ENCODE peak calls at places on chromosomes 16 and 17, in six cellular contexts. Z is H1, I is HepG2, X is GM12892, K is SK-N-SH, S is K562. C is an unnamed sample.

GRCh38 chr16:85187886-85188285 is 75.6 kb upstream of the CIBAR2 start:
- DNase-seq in Z (no peak), K (no peak), S (no peak), I (no peak), X (no peak), C (no peak)

GRCh38 chr17:16419929-16420271 is 4.5 kb downstream of the TRPV2 start:
- DNase-seq in K (no peak), I (no peak), Z (no peak), X (no peak), S (peak), C (no peak)

GRCh38 chr17:75978938-75979704 is at the start of the genes ACOX1 and TEN1:
- DNase-seq in Z (peak), I (peak), K (peak), S (peak), X (peak), C (peak)

GRCh38 chr16:70780546-70780945 is 20.4 kb downstream of the VAC14 start:
- DNase-seq in K (no peak), S (no peak), I (no peak), Z (no peak), X (no peak), C (no peak)

GRCh38 chr16:4273858-4274291 is 1.1 kb upstream of the TFAP4 start:
- DNase-seq in X (peak), Z (peak), S (no peak), K (peak), I (peak), C (no peak)

GRCh38 chr17:74749262-74750038 is 1.0 kb downstream of the NHERF1 start:
- DNase-seq in I (no peak), X (peak), K (peak), Z (no peak), S (peak), C (no peak)

GRCh38 chr16:19274178-19274797 is 11.2 kb upstream of the CLEC19A start:
- DNase-seq in I (no peak), K (no peak), S (no peak), Z (no peak), X (no peak), C (no peak)

GRCh38 chr17:17363638-17364337 is 60.6 kb downstream of the NT5M start:
- DNase-seq in Z (no peak), I (no peak), K (peak), S (no peak), X (no peak), C (no peak)

GRCh38 chr16:24035127-24035842 is 199.5 kb downstream of the PRKCB start:
- DNase-seq in K (no peak), Z (no peak), X (peak), I (no peak), S (peak), C (no peak)

GRCh38 chr17:11901901-11902300 is 95.4 kb downstream of the ZNF18 start:
- DNase-seq in X (no peak), I (no peak), S (no peak), K (no peak), Z (no peak), C (no peak)

GRCh38 chr17:4872786-4873185 is 26.6 kb upstream of the C17orf107 start:
- DNase-seq in Z (no peak), X (no peak), S (no peak), I (no peak), K (peak), C (no peak)

GRCh38 chr16:87765473-87765775 is 362 bp downstream of the KLHDC4 start:
- DNase-seq in S (peak), X (peak), Z (no peak), K (peak), I (no peak), C (peak)

GRCh38 chr17:15092762-15093161 is 172.4 kb downstream of the PMP22 start:
- DNase-seq in X (no peak), I (no peak), Z (no peak), S (no peak), K (no peak), C (no peak)

GRCh38 chr17:17971431-17972125 is 622 bp downstream of the TOM1L2 start:
- DNase-seq in K (peak), S (no peak), X (no peak), I (no peak), Z (no peak), C (no peak)

GRCh38 chr17:42221886-42222745 is 27.8 kb upstream of the GHDC start:
- DNase-seq in S (peak), Z (peak), I (peak), X (peak), K (peak), C (peak)

GRCh38 chr17:78168906-78169793 is 769 bp downstream of the SYNGR2 start:
- DNase-seq in I (no peak), S (peak), X (peak), K (peak), Z (peak), C (no peak)

GRCh38 chr17:68053237-68054030 is 17.9 kb downstream of the KPNA2 start:
- DNase-seq in Z (no peak), X (no peak), I (no peak), K (no peak), S (no peak), C (no peak)

DNA sequence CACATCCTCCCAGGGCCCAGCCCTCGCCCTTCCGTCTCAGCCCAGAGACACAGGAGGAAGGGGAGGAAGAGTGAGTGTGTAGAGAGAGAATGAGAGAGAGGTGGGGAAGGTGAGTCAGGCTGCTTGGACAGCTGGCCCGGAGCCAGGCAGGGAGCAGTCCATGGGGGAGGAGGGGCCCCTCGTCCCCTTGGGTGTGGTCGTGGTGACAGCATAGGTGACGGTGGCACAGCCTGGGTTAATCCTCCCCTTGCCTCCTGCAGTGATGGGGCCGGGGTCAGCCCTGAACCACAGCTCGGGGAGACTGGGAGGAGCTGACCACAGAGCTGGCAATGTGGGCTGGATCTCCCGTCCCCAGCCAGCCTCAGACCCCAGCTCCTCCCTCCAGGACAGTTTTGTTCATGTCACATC is 36.5 kb downstream of the FA2H start:
- DNase-seq in X (no peak), I (no peak), S (peak), Z (no peak), K (peak), C (no peak)
- TF ChIP-seq TAF1 in X (no peak), I (no peak), S (no peak), Z (no peak), K (no peak), C (no peak)

GRCh38 chr16:15708096-15708495 is 58.1 kb downstream of the NDE1 start:
- DNase-seq in K (no peak), I (no peak), X (no peak), S (peak), Z (no peak), C (no peak)
- TF ChIP-seq POLR2AphosphoS5 in K (no peak), I (no peak), X (no peak), S (no peak), Z (no peak), C (no peak)

GRCh38 chr16:2689968-2690830 is 7.9 kb downstream of the KCTD5 start:
- DNase-seq in I (no peak), Z (no peak), S (no peak), X (peak), K (peak), C (peak)

GRCh38 chr16:2691491-2692248 is 9.3 kb downstream of the KCTD5 start:
- DNase-seq in I (no peak), X (peak), Z (no peak), S (no peak), K (peak), C (peak)

GRCh38 chr16:2692948-2693651 is 10.8 kb downstream of the KCTD5 start:
- DNase-seq in K (no peak), X (no peak), S (peak), Z (no peak), I (no peak), C (no peak)

GRCh38 chr16:2690852-2691251 is 8.5 kb downstream of the KCTD5 start:
- DNase-seq in K (peak), X (no peak), S (no peak), I (no peak), Z (no peak), C (no peak)

DNA sequence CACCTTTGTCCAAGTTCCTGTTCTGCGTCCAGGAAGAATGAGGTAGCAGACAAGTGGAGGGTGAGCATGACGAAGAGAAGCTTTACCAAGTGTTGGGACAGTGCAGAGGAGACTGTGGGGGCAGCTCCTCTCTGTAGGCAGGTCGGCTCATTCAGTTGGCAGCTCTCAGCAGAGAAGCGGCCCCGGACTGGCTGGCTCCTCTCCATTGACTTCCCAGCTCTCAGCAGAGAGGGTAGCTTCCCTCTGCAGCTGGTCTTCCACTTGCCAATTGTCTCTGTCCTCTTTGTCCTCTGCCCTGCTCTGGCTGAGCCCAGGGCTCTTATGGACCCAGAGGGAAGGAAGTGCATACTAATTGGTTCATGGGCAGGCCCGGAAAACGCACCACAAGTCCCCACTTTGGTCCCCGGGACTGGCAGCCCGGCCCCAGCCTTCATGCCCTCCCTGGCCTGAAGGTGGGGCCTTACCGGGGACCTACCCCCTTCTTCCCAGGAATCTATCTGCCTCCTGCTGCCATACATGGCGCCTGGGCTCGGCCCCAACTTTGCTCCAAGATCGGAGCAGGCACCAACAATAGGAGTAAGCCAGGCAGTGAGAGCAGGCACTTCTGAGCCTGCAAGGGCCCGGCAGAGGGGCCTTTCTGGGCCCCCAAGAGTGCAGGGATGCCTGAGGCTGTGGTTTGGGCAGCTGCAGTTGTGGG is 10.1 kb downstream of the KCTD5 start:
- DNase-seq in Z (no peak), S (no peak), X (no peak), I (no peak), K (no peak), C (peak)
- TF ChIP-seq TAF1 in Z (no peak), S (no peak), X (no peak), I (no peak), K (no peak), C (no peak)

GRCh38 chr16:1769402-1770300 is 1.7 kb downstream of the NME3 start:
- DNase-seq in S (no peak), I (no peak), X (no peak), Z (no peak), K (no peak), C (no peak)

GRCh38 chr16:1767116-1767994 is 4.0 kb downstream of the NME3 start:
- DNase-seq in S (no peak), K (no peak), Z (no peak), I (no peak), X (no peak), C (no peak)

GRCh38 chr16:1766701-1767100 is 4.6 kb downstream of the NME3 start:
- DNase-seq in S (no peak), X (no peak), I (no peak), K (no peak), Z (no peak), C (no peak)

GRCh38 chr16:1768767-1769401 is 2.5 kb downstream of the NME3 start:
- DNase-seq in I (no peak), K (no peak), Z (no peak), X (no peak), S (no peak), C (no peak)

DNA sequence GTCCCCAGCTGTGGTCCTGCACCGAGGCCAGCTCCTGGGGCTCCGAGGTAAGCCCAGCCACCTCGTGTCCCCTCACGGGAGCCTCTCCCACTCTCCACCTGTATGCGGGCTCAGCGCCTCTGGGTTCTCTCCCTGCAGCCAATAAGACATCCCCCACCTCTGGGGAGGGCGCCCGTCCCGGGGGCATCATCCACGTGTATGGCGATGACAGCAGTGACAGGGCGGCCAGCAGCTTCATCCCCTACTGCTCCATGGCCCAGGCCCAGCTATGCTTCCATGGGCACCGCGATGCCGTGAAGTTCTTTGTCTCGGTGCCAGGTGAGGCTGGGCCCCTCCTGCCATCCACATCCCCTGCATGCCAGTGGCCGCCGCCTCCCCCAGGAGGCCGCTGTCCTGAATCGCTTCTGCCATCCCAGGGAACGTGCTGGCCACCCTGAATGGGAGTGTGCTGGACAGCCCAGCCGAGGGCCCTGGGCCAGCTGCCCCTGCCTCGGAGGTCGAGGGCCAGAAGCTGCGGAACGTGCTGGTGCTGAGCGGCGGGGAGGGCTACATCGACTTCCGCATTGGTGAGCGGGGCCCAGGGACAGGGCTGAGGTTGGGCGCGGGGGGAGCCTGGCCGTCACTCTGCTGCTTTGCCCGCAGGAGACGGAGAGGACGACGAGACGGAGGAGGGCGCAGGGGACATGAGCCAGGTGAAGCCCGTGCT is 3.1 kb downstream of the NME3 start:
- DNase-seq in S (no peak), X (no peak), I (no peak), K (no peak), Z (no peak), C (no peak)
- TF ChIP-seq POLR2AphosphoS5 in S (no peak), X (no peak), I (no peak), K (no peak), Z (no peak), C (no peak)

GRCh38 chr16:17070882-17071592 is 399.7 kb downstream of the XYLT1 start:
- DNase-seq in S (peak), I (no peak), Z (peak), K (no peak), X (peak), C (peak)
- TF ChIP-seq TAF1 in S (no peak), I (no peak), Z (no peak), K (no peak), X (no peak), C (no peak)

DNA sequence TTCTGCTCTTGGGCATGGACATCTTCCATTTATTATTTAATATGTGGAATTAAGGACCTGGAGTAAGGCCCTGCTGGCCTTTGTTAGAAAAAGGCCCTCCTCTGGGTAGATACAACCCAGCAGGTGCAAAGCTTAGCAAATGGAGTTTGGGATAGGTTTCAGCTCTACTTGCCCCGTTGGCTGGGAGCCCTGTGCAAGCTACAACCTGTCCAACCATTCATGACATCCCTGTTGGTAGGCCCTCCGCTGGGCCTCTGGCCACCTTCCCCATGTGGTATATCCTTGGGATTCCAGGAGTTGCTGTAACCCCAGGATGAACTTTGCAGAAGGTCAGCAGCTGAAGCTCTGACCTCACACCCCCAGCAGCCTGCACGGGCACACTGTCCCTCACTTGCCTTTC is 6.4 kb downstream of the NGFR start:
- DNase-seq in S (no peak), Z (no peak), I (peak), X (no peak), K (no peak), C (no peak)
- TF ChIP-seq POLR2AphosphoS5 in S (no peak), Z (no peak), I (no peak), X (no peak), K (no peak), C (no peak)

DNA sequence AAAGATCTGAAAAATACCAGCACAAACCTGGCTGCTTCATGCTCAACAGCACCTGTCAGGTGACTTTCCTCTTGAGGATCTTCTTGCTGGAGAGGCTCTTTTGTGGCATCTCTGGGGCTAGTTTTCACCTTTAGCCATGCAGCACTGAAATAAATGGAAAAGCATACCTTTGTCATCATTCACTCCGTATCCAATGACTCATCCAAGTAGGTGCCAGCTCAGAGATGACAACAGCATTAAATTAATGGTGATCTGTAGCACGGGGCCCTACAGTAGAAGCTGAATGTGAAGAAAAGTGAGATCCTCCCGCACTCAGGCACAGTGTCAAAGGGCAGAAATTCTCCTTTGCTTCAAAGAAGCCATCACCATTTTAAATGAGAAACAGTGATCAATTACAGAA is 32.2 kb downstream of the KIAA0753 start:
- DNase-seq in S (no peak), K (no peak), X (no peak), Z (no peak), I (no peak), C (no peak)
- TF ChIP-seq TAF1 in S (no peak), K (no peak), X (no peak), Z (no peak), I (no peak), C (no peak)

DNA sequence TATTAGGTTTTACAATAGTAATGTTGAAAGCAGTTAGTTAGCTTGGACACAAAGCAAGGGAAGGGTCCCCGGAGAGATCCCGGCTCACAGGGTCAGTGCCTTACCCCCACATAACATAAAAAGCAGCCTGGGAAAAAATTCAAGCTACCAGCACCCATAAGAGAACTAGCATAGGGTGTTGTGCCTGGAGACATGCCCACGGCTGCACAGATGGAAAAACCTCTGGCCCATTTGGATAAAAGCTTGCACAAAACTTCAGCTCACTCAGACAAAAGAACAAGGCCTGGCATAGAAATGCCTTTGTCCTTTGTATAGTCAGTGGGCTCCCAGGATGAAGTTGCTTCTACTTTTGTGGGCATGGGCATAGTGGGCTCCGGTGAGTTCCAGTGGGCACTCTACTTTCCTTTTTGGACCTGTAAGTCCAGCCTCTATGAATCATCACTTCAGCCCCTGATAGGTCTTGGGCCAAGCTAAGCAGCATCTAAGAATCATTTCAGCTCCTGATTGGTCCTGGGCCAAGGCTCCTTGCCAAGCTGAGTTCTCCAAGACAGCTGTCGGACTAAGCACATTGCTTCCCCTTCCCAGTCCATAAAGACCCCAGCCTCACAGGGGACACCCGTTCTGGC is 1.3 kb upstream of the RDM1 start:
- DNase-seq in Z (no peak), S (peak), X (no peak), I (no peak), K (no peak), C (no peak)
- TF ChIP-seq POLR2AphosphoS5 in Z (no peak), S (no peak), X (no peak), I (no peak), K (no peak), C (no peak)

GRCh38 chr17:63329876-63330275 is 116.2 kb downstream of the CYB561 start:
- DNase-seq in X (no peak), S (no peak), K (no peak), Z (no peak), I (no peak), C (no peak)

GRCh38 chr17:63331301-63331700 is 114.8 kb downstream of the CYB561 start:
- DNase-seq in I (no peak), K (no peak), S (no peak), Z (no peak), X (no peak), C (no peak)

GRCh38 chr17:63325885-63326284 is 120.2 kb downstream of the CYB561 start:
- DNase-seq in K (no peak), X (no peak), Z (no peak), S (no peak), I (no peak), C (no peak)
- TF ChIP-seq TAF1 in K (no peak), X (no peak), Z (no peak), S (no peak), I (no peak), C (no peak)

C was measured in GM12891.